ENCODE peak calls at places on chromosomes 5 and 9, in six cellular contexts. One of them, this sample, is unnamed.

GRCh38 chr5:96144289-96144688 is 182.6 kb upstream of the ELL2 start:
- DNase-seq in OCI-LY7: no peak
- DNase-seq in skeletal muscle cell: no peak
- DNase-seq in Caco-2: no peak
- DNase-seq in astrocyte of the spinal cord: no peak
- DNase-seq in IMR-90: no peak
- DNase-seq in this sample: no peak

GRCh38 chr9:86563350-86563749 is 209.1 kb upstream of the TUT7 start:
- DNase-seq in OCI-LY7: no peak
- DNase-seq in skeletal muscle cell: no peak
- DNase-seq in Caco-2: no peak
- DNase-seq in astrocyte of the spinal cord: peak
- DNase-seq in IMR-90: peak
- DNase-seq in this sample: no peak

GRCh38 chr9:126690431-126691051 is 76.8 kb downstream of the LMX1B start:
- DNase-seq in OCI-LY7: peak
- DNase-seq in skeletal muscle cell: no peak
- DNase-seq in Caco-2: peak
- DNase-seq in astrocyte of the spinal cord: no peak
- DNase-seq in IMR-90: no peak
- DNase-seq in this sample: peak

GRCh38 chr9:32454280-32454679 is 69.8 kb downstream of the ACO1 start:
- DNase-seq in OCI-LY7: no peak
- DNase-seq in skeletal muscle cell: no peak
- DNase-seq in Caco-2: no peak
- DNase-seq in astrocyte of the spinal cord: no peak
- DNase-seq in IMR-90: no peak
- DNase-seq in this sample: no peak

GRCh38 chr9:16023466-16023865 is 470.6 kb downstream of the CCDC171 start:
- DNase-seq in OCI-LY7: no peak
- DNase-seq in skeletal muscle cell: no peak
- DNase-seq in Caco-2: no peak
- DNase-seq in astrocyte of the spinal cord: peak
- DNase-seq in IMR-90: peak
- DNase-seq in this sample: no peak

GRCh38 chr5:151897017-151897552 is 27.6 kb downstream of the GLRA1 start:
- DNase-seq in OCI-LY7: no peak
- DNase-seq in skeletal muscle cell: no peak
- DNase-seq in Caco-2: no peak
- DNase-seq in astrocyte of the spinal cord: no peak
- DNase-seq in IMR-90: no peak
- DNase-seq in this sample: no peak

GRCh38 chr9:123364241-123364824 is 8.3 kb downstream of the CRB2 start:
- DNase-seq in OCI-LY7: no peak
- DNase-seq in skeletal muscle cell: no peak
- DNase-seq in Caco-2: no peak
- DNase-seq in astrocyte of the spinal cord: peak
- DNase-seq in IMR-90: peak
- DNase-seq in this sample: no peak

GRCh38 chr5:149379177-149379761 is at the start of gene IL17B:
- DNase-seq in OCI-LY7: no peak
- DNase-seq in skeletal muscle cell: no peak
- DNase-seq in Caco-2: no peak
- DNase-seq in astrocyte of the spinal cord: no peak
- DNase-seq in IMR-90: no peak
- DNase-seq in this sample: no peak

GRCh38 chr5:37501152-37501551 is 122.0 kb downstream of the WDR70 start:
- DNase-seq in OCI-LY7: no peak
- DNase-seq in skeletal muscle cell: no peak
- DNase-seq in Caco-2: no peak
- DNase-seq in astrocyte of the spinal cord: peak
- DNase-seq in IMR-90: peak
- DNase-seq in this sample: no peak

GRCh38 chr9:133706651-133707050 is 31.5 kb downstream of the SARDH start:
- DNase-seq in OCI-LY7: no peak
- DNase-seq in skeletal muscle cell: no peak
- DNase-seq in Caco-2: no peak
- DNase-seq in astrocyte of the spinal cord: no peak
- DNase-seq in IMR-90: no peak
- DNase-seq in this sample: peak

GRCh38 chr9:70170151-70170795 is 88.5 kb upstream of the SMC5 start:
- DNase-seq in OCI-LY7: no peak
- DNase-seq in skeletal muscle cell: no peak
- DNase-seq in Caco-2: no peak
- DNase-seq in astrocyte of the spinal cord: no peak
- DNase-seq in IMR-90: no peak
- DNase-seq in this sample: no peak

GRCh38 chr5:133483406-133484090 is 128.8 kb downstream of the FSTL4 start:
- DNase-seq in OCI-LY7: no peak
- DNase-seq in skeletal muscle cell: no peak
- DNase-seq in Caco-2: no peak
- DNase-seq in astrocyte of the spinal cord: no peak
- DNase-seq in IMR-90: no peak
- DNase-seq in this sample: no peak

GRCh38 chr5:132372122-132372521 is 2.6 kb downstream of the SLC22A5 start:
- DNase-seq in OCI-LY7: no peak
- DNase-seq in skeletal muscle cell: no peak
- DNase-seq in Caco-2: no peak
- DNase-seq in astrocyte of the spinal cord: no peak
- DNase-seq in IMR-90: no peak
- DNase-seq in this sample: no peak

GRCh38 chr5:59143926-59144333 is 561.1 kb downstream of the RAB3C start:
- DNase-seq in OCI-LY7: no peak
- DNase-seq in skeletal muscle cell: no peak
- DNase-seq in Caco-2: no peak
- DNase-seq in astrocyte of the spinal cord: no peak
- DNase-seq in IMR-90: no peak
- DNase-seq in this sample: no peak

GRCh38 chr5:59328801-59329296 is 564.7 kb downstream of the PDE4D start:
- DNase-seq in OCI-LY7: no peak
- DNase-seq in skeletal muscle cell: peak
- DNase-seq in Caco-2: no peak
- DNase-seq in astrocyte of the spinal cord: peak
- DNase-seq in IMR-90: peak
- DNase-seq in this sample: peak

GRCh38 chr9:19108038-19108437 is 5.3 kb upstream of the HAUS6 start:
- DNase-seq in OCI-LY7: no peak
- DNase-seq in skeletal muscle cell: no peak
- DNase-seq in Caco-2: no peak
- DNase-seq in astrocyte of the spinal cord: no peak
- DNase-seq in IMR-90: no peak
- DNase-seq in this sample: no peak

GRCh38 chr9:72904267-72905093 is 48.4 kb downstream of the ALDH1A1 start:
- DNase-seq in OCI-LY7: no peak
- DNase-seq in skeletal muscle cell: no peak
- DNase-seq in Caco-2: no peak
- DNase-seq in astrocyte of the spinal cord: no peak
- DNase-seq in IMR-90: no peak
- DNase-seq in this sample: no peak

GRCh38 chr9:81724242-81724889 is 35.0 kb upstream of the TLE1 start:
- DNase-seq in OCI-LY7: no peak
- DNase-seq in skeletal muscle cell: peak
- DNase-seq in Caco-2: no peak
- DNase-seq in astrocyte of the spinal cord: peak
- DNase-seq in IMR-90: peak
- DNase-seq in this sample: no peak

GRCh38 chr5:179679014-179679674 is 1.7 kb downstream of the CBY3 start:
- DNase-seq in OCI-LY7: peak
- DNase-seq in skeletal muscle cell: no peak
- DNase-seq in Caco-2: peak
- DNase-seq in astrocyte of the spinal cord: peak
- DNase-seq in IMR-90: peak
- DNase-seq in this sample: peak

GRCh38 chr9:137167113-137167751 is 2.6 kb downstream of the LRRC26 start:
- DNase-seq in OCI-LY7: no peak
- DNase-seq in skeletal muscle cell: no peak
- DNase-seq in Caco-2: no peak
- DNase-seq in astrocyte of the spinal cord: no peak
- DNase-seq in IMR-90: no peak
- DNase-seq in this sample: no peak

GRCh38 chr9:137167752-137168574 is 1.9 kb downstream of the LRRC26 start:
- DNase-seq in OCI-LY7: no peak
- DNase-seq in skeletal muscle cell: no peak
- DNase-seq in Caco-2: peak
- DNase-seq in astrocyte of the spinal cord: no peak
- DNase-seq in IMR-90: no peak
- DNase-seq in this sample: no peak

GRCh38 chr9:137169764-137170460 is at the start of gene LRRC26:
- DNase-seq in OCI-LY7: no peak
- DNase-seq in skeletal muscle cell: no peak
- DNase-seq in Caco-2: no peak
- DNase-seq in astrocyte of the spinal cord: no peak
- DNase-seq in IMR-90: no peak
- DNase-seq in this sample: no peak

GRCh38 chr9:137168907-137169763 is 716 bp downstream of the LRRC26 start:
- DNase-seq in OCI-LY7: no peak
- DNase-seq in skeletal muscle cell: no peak
- DNase-seq in Caco-2: peak
- DNase-seq in astrocyte of the spinal cord: peak
- DNase-seq in IMR-90: peak
- DNase-seq in this sample: peak

DNA sequence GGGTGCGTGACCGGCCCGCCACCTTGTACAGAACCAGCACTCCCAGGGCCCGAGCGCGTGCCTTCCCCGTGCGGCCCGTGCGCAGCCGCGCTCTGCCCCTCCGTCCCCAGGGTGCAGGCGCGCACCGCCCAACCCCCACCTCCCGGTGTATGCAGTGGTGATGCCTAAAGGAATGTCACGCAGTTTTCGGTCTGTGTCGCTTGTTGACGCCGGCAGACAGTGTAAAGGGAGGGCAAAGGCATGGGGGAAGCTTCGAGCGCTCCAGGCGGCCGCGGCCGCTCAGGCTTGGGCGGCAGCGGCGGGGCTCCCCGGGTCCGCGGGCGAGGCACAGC is 1.3 kb downstream of the LRRC26 start:
- DNase-seq in OCI-LY7: no peak
- DNase-seq in skeletal muscle cell: no peak
- DNase-seq in Caco-2: no peak
- DNase-seq in astrocyte of the spinal cord: no peak
- DNase-seq in IMR-90: no peak
- DNase-seq in this sample: no peak
- H3K4me3 ChIP-seq in OCI-LY7: peak
- H3K4me3 ChIP-seq in skeletal muscle cell: peak
- H3K4me3 ChIP-seq in Caco-2: peak
- H3K4me3 ChIP-seq in astrocyte of the spinal cord: no peak
- H3K4me3 ChIP-seq in IMR-90: peak
- H3K4me3 ChIP-seq in this sample: peak

GRCh38 chr5:18745591-18745987 is 1111.3 kb downstream of the TAF11L14 start:
- DNase-seq in OCI-LY7: peak
- DNase-seq in skeletal muscle cell: no peak
- DNase-seq in Caco-2: no peak
- DNase-seq in astrocyte of the spinal cord: no peak
- DNase-seq in IMR-90: no peak
- DNase-seq in this sample: no peak

GRCh38 chr5:18740301-18740700 is 1106.0 kb downstream of the TAF11L14 start:
- DNase-seq in OCI-LY7: no peak
- DNase-seq in skeletal muscle cell: no peak
- DNase-seq in Caco-2: no peak
- DNase-seq in astrocyte of the spinal cord: no peak
- DNase-seq in IMR-90: no peak
- DNase-seq in this sample: no peak

GRCh38 chr5:18744441-18744840 is 1110.2 kb downstream of the TAF11L14 start:
- DNase-seq in OCI-LY7: no peak
- DNase-seq in skeletal muscle cell: no peak
- DNase-seq in Caco-2: no peak
- DNase-seq in astrocyte of the spinal cord: no peak
- DNase-seq in IMR-90: no peak
- DNase-seq in this sample: no peak

GRCh38 chr5:18744990-18745590 is 1110.8 kb downstream of the TAF11L14 start:
- DNase-seq in OCI-LY7: peak
- DNase-seq in skeletal muscle cell: no peak
- DNase-seq in Caco-2: no peak
- DNase-seq in astrocyte of the spinal cord: no peak
- DNase-seq in IMR-90: no peak
- DNase-seq in this sample: no peak

DNA sequence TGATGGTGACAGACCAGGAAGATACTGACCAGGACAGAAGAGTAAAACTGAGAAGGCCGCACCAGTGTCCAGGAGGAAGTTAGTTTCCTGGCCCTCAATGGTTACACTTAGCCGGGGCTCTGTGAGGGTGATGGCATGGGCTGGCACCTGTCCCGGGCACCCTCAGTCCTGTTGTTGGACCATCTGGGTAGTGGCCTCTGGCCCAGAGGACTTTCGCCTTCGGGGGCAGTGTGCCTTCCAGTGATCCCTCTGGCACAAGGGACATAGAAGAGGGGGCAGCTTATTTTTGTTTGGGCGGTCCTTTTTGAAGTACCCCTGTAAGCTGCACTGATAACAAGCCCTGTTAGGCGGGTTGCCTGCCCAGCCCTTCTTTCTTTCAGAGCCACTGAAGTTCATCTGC is 1108.6 kb downstream of the TAF11L14 start:
- DNase-seq in OCI-LY7: no peak
- DNase-seq in skeletal muscle cell: no peak
- DNase-seq in Caco-2: no peak
- DNase-seq in astrocyte of the spinal cord: no peak
- DNase-seq in IMR-90: no peak
- DNase-seq in this sample: no peak
- H3K4me3 ChIP-seq in OCI-LY7: no peak
- H3K4me3 ChIP-seq in skeletal muscle cell: no peak
- H3K4me3 ChIP-seq in Caco-2: no peak
- H3K4me3 ChIP-seq in astrocyte of the spinal cord: no peak
- H3K4me3 ChIP-seq in IMR-90: no peak
- H3K4me3 ChIP-seq in this sample: no peak

GRCh38 chr5:64341340-64341739 is 164.5 kb upstream of the RGS7BP start:
- DNase-seq in OCI-LY7: no peak
- DNase-seq in skeletal muscle cell: no peak
- DNase-seq in Caco-2: no peak
- DNase-seq in astrocyte of the spinal cord: no peak
- DNase-seq in IMR-90: no peak
- DNase-seq in this sample: no peak

GRCh38 chr5:64339776-64340175 is 166.0 kb upstream of the RGS7BP start:
- DNase-seq in OCI-LY7: no peak
- DNase-seq in skeletal muscle cell: no peak
- DNase-seq in Caco-2: no peak
- DNase-seq in astrocyte of the spinal cord: no peak
- DNase-seq in IMR-90: no peak
- DNase-seq in this sample: no peak

GRCh38 chr5:64347308-64347707 is 158.5 kb upstream of the RGS7BP start:
- DNase-seq in OCI-LY7: no peak
- DNase-seq in skeletal muscle cell: no peak
- DNase-seq in Caco-2: no peak
- DNase-seq in astrocyte of the spinal cord: no peak
- DNase-seq in IMR-90: no peak
- DNase-seq in this sample: no peak

GRCh38 chr5:64340293-64340692 is 165.5 kb upstream of the RGS7BP start:
- DNase-seq in OCI-LY7: no peak
- DNase-seq in skeletal muscle cell: no peak
- DNase-seq in Caco-2: no peak
- DNase-seq in astrocyte of the spinal cord: no peak
- DNase-seq in IMR-90: no peak
- DNase-seq in this sample: no peak

GRCh38 chr5:64344501-64344900 is 161.3 kb upstream of the RGS7BP start:
- DNase-seq in OCI-LY7: no peak
- DNase-seq in skeletal muscle cell: no peak
- DNase-seq in Caco-2: no peak
- DNase-seq in astrocyte of the spinal cord: no peak
- DNase-seq in IMR-90: no peak
- DNase-seq in this sample: no peak
- H3K4me3 ChIP-seq in OCI-LY7: no peak
- H3K4me3 ChIP-seq in skeletal muscle cell: no peak
- H3K4me3 ChIP-seq in Caco-2: no peak
- H3K4me3 ChIP-seq in astrocyte of the spinal cord: no peak
- H3K4me3 ChIP-seq in IMR-90: no peak
- H3K4me3 ChIP-seq in this sample: no peak

GRCh38 chr5:69491027-69491426 is 1.6 kb upstream of the OCLN start:
- DNase-seq in OCI-LY7: no peak
- DNase-seq in skeletal muscle cell: no peak
- DNase-seq in Caco-2: no peak
- DNase-seq in astrocyte of the spinal cord: no peak
- DNase-seq in IMR-90: no peak
- DNase-seq in this sample: no peak
- H3K4me3 ChIP-seq in OCI-LY7: no peak
- H3K4me3 ChIP-seq in skeletal muscle cell: no peak
- H3K4me3 ChIP-seq in Caco-2: peak
- H3K4me3 ChIP-seq in astrocyte of the spinal cord: no peak
- H3K4me3 ChIP-seq in IMR-90: no peak
- H3K4me3 ChIP-seq in this sample: no peak

This sample was measured in BE2C.